ENCODE peak calls at places on chromosomes 13 and 19, in four cellular contexts. P is effector memory CD4-positive, alpha-beta T cell; G is heart right ventricle; X is tibial nerve. I is an unnamed sample.

GRCh38 chr19:38862321-38863059 is 12.7 kb upstream of the HNRNPL start:
- DNase-seq in X (no peak), G (peak; percentile 45), P (no peak), I (no peak)

GRCh38 chr13:96817336-96817941 is 176.8 kb downstream of the OXGR1 start:
- DNase-seq in P (no peak), G (no peak), X (no peak), I (no peak)

GRCh38 chr13:27137759-27138158 is 33.9 kb downstream of the USP12 start:
- DNase-seq in G (no peak), P (no peak), X (no peak), I (no peak)

GRCh38 chr13:90272356-90272755 is 1075.1 kb upstream of the MIR17HG start:
- DNase-seq in X (no peak), P (no peak), G (no peak), I (no peak)

GRCh38 chr13:94112227-94112626 is 367.3 kb downstream of the DCT start:
- DNase-seq in P (no peak), G (peak; percentile 6), X (peak; percentile 18), I (no peak)

GRCh38 chr13:37365496-37365895 is 233.1 kb downstream of the POSTN start:
- DNase-seq in P (no peak), X (no peak), G (no peak), I (no peak)

GRCh38 chr19:38031423-38031770 is 124.4 kb downstream of the SIPA1L3 start:
- DNase-seq in P (no peak), X (no peak), G (no peak), I (no peak)

GRCh38 chr13:92122454-92122853 is 724.0 kb downstream of the GPC5 start:
- DNase-seq in X (no peak), G (no peak), P (no peak), I (no peak)

GRCh38 chr13:74920361-74920760 is 561.6 kb downstream of the TBC1D4 start:
- DNase-seq in G (no peak), X (no peak), P (no peak), I (no peak)

GRCh38 chr19:6828698-6829633 is 56.5 kb downstream of the VAV1 start:
- DNase-seq in P (no peak), G (no peak), X (no peak), I (no peak)

GRCh38 chr19:56141416-56141992 is 417 bp downstream of the ZNF444 start:
- DNase-seq in G (no peak), P (no peak), X (no peak), I (no peak)

GRCh38 chr19:38386300-38386967 is 1.4 kb downstream of the GGN start:
- DNase-seq in P (no peak), G (no peak), X (no peak), I (no peak)

GRCh38 chr13:26025771-26026170 is 26.0 kb downstream of the SHISA2 start:
- DNase-seq in P (no peak), G (no peak), X (no peak), I (no peak)

GRCh38 chr13:50914301-50914700 is 4.7 kb downstream of the RNASEH2B start:
- DNase-seq in X (no peak), G (no peak), P (no peak), I (no peak)

DNA sequence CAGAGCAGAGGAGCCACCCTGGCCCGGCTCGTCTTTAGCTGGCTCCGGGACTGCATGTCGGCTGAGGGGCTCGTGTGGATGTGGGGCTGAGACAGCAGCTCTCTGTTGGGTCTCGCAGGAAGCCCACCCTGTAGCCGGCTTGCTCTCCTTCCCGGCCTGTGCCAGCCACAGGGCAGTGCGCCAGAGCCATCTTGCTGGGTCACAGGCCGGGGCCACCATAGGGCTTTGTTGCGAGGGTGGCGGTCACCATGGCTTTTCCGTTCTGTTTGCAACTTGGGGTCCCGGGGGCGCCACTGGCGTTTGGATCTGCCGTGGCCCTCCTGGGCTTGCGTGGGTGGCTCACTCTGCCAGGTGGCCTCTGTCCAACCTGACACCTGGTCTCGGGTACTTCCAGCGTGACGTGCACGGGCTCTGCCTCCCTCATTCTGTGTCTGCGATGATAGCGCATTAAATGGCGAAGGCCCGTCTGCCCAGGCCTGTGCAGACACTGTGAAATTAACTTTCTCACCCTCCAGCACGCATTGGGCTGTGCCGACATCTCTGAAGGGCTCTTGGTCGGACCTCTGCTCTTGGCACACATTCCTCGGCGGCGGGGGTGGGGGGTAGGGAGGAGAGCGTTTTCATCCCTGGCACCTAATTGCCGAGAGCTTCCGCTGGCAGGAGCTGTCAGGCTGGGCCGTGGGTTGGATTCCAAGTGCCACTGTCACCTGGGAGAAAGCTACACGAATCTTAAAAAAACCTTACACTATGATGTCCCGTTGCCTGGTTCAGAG is 95.1 kb downstream of the KDM4B start:
- DNase-seq in G (no peak), P (no peak), X (no peak), I (no peak)
- H3K4me1 ChIP-seq in G (no peaks in the 10 kb centered on the region), P (no peaks in the 10 kb centered on the region), X (peaks cover 34% of the 10 kb centered on the region), I (no peaks in the 10 kb centered on the region)

GRCh38 chr19:13082192-13083007 is 20.3 kb downstream of the LYL1 start:
- DNase-seq in G (no peak), P (no peak), X (no peak), I (no peak)
- H3K4me1 ChIP-seq in G (peaks cover 45% of the 10 kb centered on the region), P (no peaks in the 10 kb centered on the region), X (peaks cover 67% of the 10 kb centered on the region), I (peaks cover 64% of the 10 kb centered on the region)

DNA sequence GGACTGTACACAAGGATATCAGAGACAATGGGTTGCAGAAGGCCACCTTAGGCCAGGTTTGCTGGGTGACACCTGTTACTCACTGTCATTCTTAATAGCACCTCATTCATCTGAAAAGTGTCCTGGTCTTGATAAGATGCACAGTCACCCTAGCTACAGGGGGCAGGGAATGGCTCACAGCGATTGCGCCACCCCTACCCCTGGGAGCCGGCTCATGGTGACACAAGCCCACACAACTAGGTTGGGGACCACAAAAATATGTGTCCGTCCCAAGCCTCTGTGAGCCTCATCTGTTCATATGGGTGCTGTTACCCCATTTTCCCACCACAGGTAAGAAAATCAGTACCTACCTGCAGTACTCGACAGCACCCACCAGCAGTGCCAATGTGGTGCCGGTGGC is 23.4 kb downstream of the MED26 start:
- DNase-seq in P (no peak), X (no peak), G (no peak), I (no peak)
- H3K4me1 ChIP-seq in P (no peaks in the 10 kb centered on the region), X (peaks cover 95% of the 10 kb centered on the region), G (peaks cover 52% of the 10 kb centered on the region), I (peaks cover 61% of the 10 kb centered on the region)

DNA sequence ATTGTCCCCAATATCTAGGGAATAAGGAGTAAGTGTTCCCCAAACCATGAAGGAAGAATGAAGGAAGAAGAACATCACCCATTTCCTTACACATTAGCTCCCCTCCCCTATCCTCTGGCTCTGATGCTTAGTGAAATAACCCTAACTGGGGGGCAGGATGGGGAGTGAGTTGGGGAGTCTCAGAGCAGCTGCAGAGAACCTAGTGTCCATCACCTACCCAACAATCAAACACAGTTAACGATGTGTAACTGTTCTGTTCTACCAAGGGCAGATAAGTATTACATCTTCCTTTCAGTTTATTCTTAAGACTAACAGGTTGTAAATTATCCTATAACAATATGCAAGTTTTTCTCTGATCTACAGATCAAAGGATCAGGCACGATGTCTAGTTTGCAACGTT is 12.8 kb downstream of the ELF1 start:
- DNase-seq in G (no peak), P (no peak), X (no peak), I (no peak)
- H3K4me1 ChIP-seq in G (peaks cover 3% of the 10 kb centered on the region), P (peaks cover 44% of the 10 kb centered on the region), X (peaks cover 39% of the 10 kb centered on the region), I (peaks cover 9% of the 10 kb centered on the region)

GRCh38 chr19:29800086-29800825 is 11.5 kb upstream of the CCNE1 start:
- DNase-seq in X (no peak), P (no peak), G (no peak), I (no peak)

GRCh38 chr19:29795882-29796523 is 15.8 kb upstream of the CCNE1 start:
- DNase-seq in X (no peak), G (no peak), P (no peak), I (no peak)

GRCh38 chr19:29793116-29793727 is 18.6 kb upstream of the CCNE1 start:
- DNase-seq in P (no peak), G (no peak), X (no peak), I (no peak)

GRCh38 chr19:29798783-29799182 is 13.0 kb upstream of the CCNE1 start:
- DNase-seq in G (no peak), X (no peak), P (no peak), I (no peak)

DNA sequence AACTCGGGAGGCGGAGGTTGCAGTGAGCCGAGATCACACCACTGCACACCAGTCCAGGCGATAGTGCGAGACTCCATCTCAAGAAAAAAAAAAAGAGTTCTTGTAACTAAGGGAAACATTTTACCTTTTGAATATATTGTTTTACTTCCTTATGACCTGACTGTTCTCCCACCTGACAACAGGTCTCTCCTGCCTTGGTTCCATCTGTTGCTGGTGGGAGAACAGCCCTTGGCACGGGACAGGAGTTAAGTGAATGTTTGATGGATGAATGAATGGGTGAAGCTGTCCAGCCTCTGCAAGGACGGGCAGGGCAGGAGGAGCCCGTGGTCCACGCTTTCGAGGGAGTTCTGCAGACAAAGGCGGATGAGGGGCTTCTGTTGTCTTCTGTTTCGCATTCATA is 16.3 kb upstream of the CCNE1 start:
- DNase-seq in X (no peak), P (no peak), G (no peak), I (no peak)
- H3K4me1 ChIP-seq in X (no peaks in the 10 kb centered on the region), P (no peaks in the 10 kb centered on the region), G (no peaks in the 10 kb centered on the region), I (no peaks in the 10 kb centered on the region)